ENCODE peak calls at places on chromosomes 4 and X, in four cellular contexts. Q is NCI-H1694, X is bronchial epithelial cell, T is cerebellum. N is an unnamed sample.

GRCh38 chr4:23856630-23857029 is 33.2 kb downstream of the PPARGC1A start:
- DNase-seq in Q (no peak), X (no peak), T (peak; percentile 5), N (no peak)

GRCh38 chrX:68432648-68433047 is 647 bp downstream of the OPHN1 start:
- DNase-seq in Q (no peak), X (no peak), T (no peak), N (no peak)

GRCh38 chr4:164771088-164771487 is 17.2 kb downstream of the SMIM31 start:
- DNase-seq in T (no peak), Q (no peak), X (no peak), N (no peak)

GRCh38 chr4:87038837-87039715 is 104.3 kb downstream of the AFF1 start:
- DNase-seq in X (peak; percentile 93), T (peak; percentile 36), Q (peak; percentile 42), N (no peak)

GRCh38 chrX:50770702-50771101 is 43.3 kb downstream of the SHROOM4 start:
- DNase-seq in T (no peak), Q (no peak), X (peak; percentile 42), N (no peak)

GRCh38 chr4:87101543-87102199 is 118.7 kb downstream of the KLHL8 start:
- DNase-seq in Q (no peak), X (peak; percentile 82), T (no peak), N (no peak)

GRCh38 chrX:140432328-140433025 is 72.4 kb downstream of the SOX3 start:
- DNase-seq in X (no peak), T (no peak), Q (no peak), N (no peak)

GRCh38 chr4:19309365-19309764 is 942.3 kb upstream of the SLIT2 start:
- DNase-seq in Q (no peak), X (peak; percentile 46), T (no peak), N (no peak)

GRCh38 chr4:25500626-25501318 is 123.7 kb downstream of the ANAPC4 start:
- DNase-seq in Q (peak; percentile 90), X (no peak), T (peak; percentile 50), N (no peak)

GRCh38 chr4:36213956-36214355 is 30.4 kb downstream of the ARAP2 start:
- DNase-seq in Q (no peak), X (no peak), T (no peak), N (no peak)

GRCh38 chr4:148654131-148654530 is 211.9 kb upstream of the NR3C2 start:
- DNase-seq in T (no peak), X (no peak), Q (no peak), N (no peak)

GRCh38 chrX:44817029-44817428 is 26.8 kb upstream of the DUSP21 start:
- DNase-seq in T (no peak), Q (no peak), X (no peak), N (no peak)

GRCh38 chr4:145231906-145232700 is 51.7 kb upstream of the OTUD4 start:
- DNase-seq in Q (no peak), X (no peak), T (no peak), N (no peak)

GRCh38 chr4:153512952-153513500 is 46.9 kb downstream of the TMEM131L start:
- DNase-seq in X (no peak), T (no peak), Q (no peak), N (no peak)

GRCh38 chr4:31755751-31756150 is 1035.6 kb downstream of the PCDH7 start:
- DNase-seq in Q (no peak), T (no peak), X (no peak), N (no peak)

GRCh38 chr4:163548481-163549243 is 54.2 kb downstream of the TMA16 start:
- DNase-seq in T (peak; percentile 63), X (peak; percentile 50), Q (peak; percentile 36), N (peak; percentile 4)

GRCh38 chrX:104310084-104310483 is 55.4 kb upstream of the ESX1 start:
- DNase-seq in T (peak; percentile 3), Q (peak; percentile 17), X (peak; percentile 45), N (no peak)

GRCh38 chr4:112327950-112328349 is 30.8 kb downstream of the ALPK1 start:
- DNase-seq in X (peak; percentile 63), Q (peak; percentile 84), T (peak; percentile 19), N (no peak)

N was measured in effector CD4-positive, alpha-beta T cell.